ENCODE peak calls at places on chromosomes 16 and 17, in six cellular contexts. W, M, Z, R, J and S are unnamed samples.
A peak's percentile ranks its signal among the peaks of the same experiment; 100 is the strongest.

GRCh38 chr17:77331161-77331864 is 190.5 kb downstream of the SEC14L1 start:
- DNase-seq in W (peak; percentile 90), J (peak; percentile 85), R (peak; percentile 80), M (peak; percentile 93), Z (peak; percentile 96), S (peak; percentile 89)

GRCh38 chr16:23324727-23325126 is 22.6 kb downstream of the SCNN1B start:
- DNase-seq in W (no peak), J (no peak), M (peak; percentile 28), Z (no peak), R (no peak), S (peak; percentile 95)

GRCh38 chr17:68424861-68425260 is 32.4 kb downstream of the WIPI1 start:
- DNase-seq in Z (no peak), W (no peak), R (peak; percentile 65), J (no peak), M (no peak), S (no peak)

GRCh38 chr16:1485847-1486496 is 2.8 kb downstream of the PTX4 start:
- DNase-seq in W (no peak), J (no peak), R (no peak), Z (no peak), M (no peak), S (no peak)

GRCh38 chr16:85365120-85365519 is 248.0 kb upstream of the GSE1 start:
- DNase-seq in J (no peak), R (peak; percentile 30), M (no peak), Z (no peak), W (no peak), S (peak; percentile 49)

GRCh38 chr17:70138309-70138865 is 30.9 kb upstream of the KCNJ2 start:
- DNase-seq in W (peak; percentile 14), R (no peak), Z (no peak), M (no peak), J (no peak), S (no peak)

GRCh38 chr17:42058018-42058417 is 7.6 kb upstream of the C17orf113 start:
- DNase-seq in M (no peak), R (no peak), J (no peak), Z (no peak), W (no peak), S (no peak)

GRCh38 chr17:81417049-81417878 is 22.0 kb downstream of the BAHCC1 start:
- DNase-seq in Z (no peak), J (no peak), W (no peak), R (no peak), M (peak; percentile 65), S (peak; percentile 58)

GRCh38 chr17:77453613-77454559 is 313.1 kb downstream of the SEC14L1 start:
- DNase-seq in Z (no peak), W (no peak), M (no peak), R (peak; percentile 86), J (peak; percentile 70), S (peak; percentile 81)

GRCh38 chr16:83098536-83098935 is 471.8 kb downstream of the CDH13 start:
- DNase-seq in R (no peak), Z (no peak), W (no peak), M (no peak), J (no peak), S (peak; percentile 11)

GRCh38 chr17:38942641-38943040 is 17.2 kb downstream of the LASP1NB start:
- DNase-seq in Z (no peak), M (no peak), J (no peak), R (no peak), W (no peak), S (no peak)

GRCh38 chr17:82838386-82839063 is 1.3 kb downstream of the ZNF750 start:
- DNase-seq in M (peak; percentile 44), J (no peak), R (peak; percentile 83), W (peak; percentile 64), Z (peak; percentile 88), S (peak; percentile 78)

GRCh38 chr17:28711723-28712036 is at the start of gene PROCA1:
- DNase-seq in R (no peak), Z (no peak), W (no peak), M (no peak), J (peak; percentile 59), S (no peak)

GRCh38 chr16:66741131-66741900 is 10.1 kb downstream of the DYNC1LI2 start:
- DNase-seq in W (peak; percentile 93), R (peak; percentile 79), Z (peak; percentile 93), M (peak; percentile 94), J (no peak), S (peak; percentile 91)

GRCh38 chr16:66740533-66740932 is 10.9 kb downstream of the DYNC1LI2 start:
- DNase-seq in W (peak; percentile 42), R (peak; percentile 63), Z (no peak), M (no peak), J (no peak), S (no peak)

GRCh38 chr17:27951872-27952271 is 58.7 kb upstream of the LYRM9 start:
- DNase-seq in J (no peak), W (no peak), R (no peak), Z (no peak), M (no peak), S (no peak)

GRCh38 chr17:80168371-80168770 is 1.5 kb upstream of the CARD14 start:
- DNase-seq in Z (no peak), M (no peak), W (peak; percentile 32), R (no peak), J (no peak), S (no peak)

GRCh38 chr16:67000384-67001158 is 12.2 kb downstream of the CES4A start:
- DNase-seq in Z (peak; percentile 73), J (peak; percentile 86), W (peak; percentile 22), R (peak; percentile 40), M (peak; percentile 61), S (peak; percentile 27)

DNA sequence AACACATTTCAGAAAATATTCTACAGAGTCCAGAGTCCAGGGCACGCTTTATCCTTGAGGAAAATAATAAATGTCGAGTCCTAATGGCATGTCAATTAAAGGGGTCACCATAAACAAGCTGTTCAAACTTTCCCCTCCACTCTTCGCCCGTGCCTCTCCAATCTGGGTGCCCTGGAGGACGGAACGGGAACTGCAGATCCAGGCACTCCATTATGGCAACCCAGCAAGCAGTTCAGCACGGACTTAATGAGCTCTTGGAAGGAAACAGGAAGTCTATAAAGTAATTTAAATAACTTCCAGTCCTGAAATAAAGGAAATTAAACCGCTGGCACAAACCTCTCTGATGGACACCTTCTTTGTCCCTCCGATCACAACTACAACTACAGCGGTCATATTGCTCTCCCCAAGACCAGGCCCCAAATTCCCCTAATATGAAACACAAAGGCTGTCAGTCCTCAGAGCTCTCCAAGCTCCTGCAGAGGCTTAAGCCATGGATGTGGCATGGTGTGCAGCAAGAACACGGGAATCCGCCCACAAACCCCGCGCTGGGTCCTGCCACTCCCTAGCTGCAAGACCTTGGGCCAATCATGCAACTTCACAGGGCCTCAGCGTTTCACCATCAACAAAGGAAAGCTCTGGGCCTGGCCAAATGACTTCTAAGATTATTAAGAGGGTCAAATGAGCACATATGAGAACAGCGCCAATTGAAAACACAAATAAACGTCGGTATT is 52.6 kb downstream of the ZFHX3 start:
- DNase-seq in R (no peak), Z (no peak), M (no peak), W (no peak), J (no peak), S (no peak)
- TF ChIP-seq CTCF in R (peak; percentile 42), Z (peak; percentile 30), M (no peak), W (peak; percentile 46), J (peak; percentile 20), S (peak; percentile 26)

GRCh38 chr16:24805484-24805883 is 40.3 kb upstream of the SLC5A11 start:
- DNase-seq in R (no peak), J (no peak), M (no peak), W (no peak), Z (no peak), S (no peak)

GRCh38 chr16:24801761-24802302 is 43.9 kb upstream of the SLC5A11 start:
- DNase-seq in J (no peak), R (no peak), M (no peak), W (peak; percentile 19), Z (no peak), S (no peak)

DNA sequence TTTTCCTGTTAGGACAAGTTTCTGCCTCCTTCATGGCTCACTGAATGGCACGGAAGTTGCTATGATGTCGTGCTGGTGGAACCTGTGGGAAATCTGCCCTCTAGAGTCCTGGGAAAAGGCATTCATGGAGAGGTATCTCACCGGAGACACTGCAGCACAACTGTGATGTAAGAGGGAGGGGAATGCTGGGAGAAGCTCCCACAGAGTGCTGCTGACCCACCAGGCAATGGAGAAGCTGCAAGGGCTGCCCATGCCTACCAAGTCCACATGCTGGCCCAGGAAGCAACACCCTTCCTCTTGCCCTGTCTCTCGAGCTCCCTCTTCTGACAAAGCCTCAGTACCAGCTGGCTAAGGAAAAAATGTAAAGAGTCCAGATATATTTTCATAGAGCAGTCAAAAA is 45.2 kb upstream of the SLC5A11 start:
- DNase-seq in J (no peak), Z (no peak), W (peak; percentile 52), M (no peak), R (peak; percentile 89), S (peak; percentile 51)
- TF ChIP-seq CTCF in J (no peak), Z (no peak), W (peak; percentile 39), M (no peak), R (peak; percentile 64), S (peak; percentile 53)

DNA sequence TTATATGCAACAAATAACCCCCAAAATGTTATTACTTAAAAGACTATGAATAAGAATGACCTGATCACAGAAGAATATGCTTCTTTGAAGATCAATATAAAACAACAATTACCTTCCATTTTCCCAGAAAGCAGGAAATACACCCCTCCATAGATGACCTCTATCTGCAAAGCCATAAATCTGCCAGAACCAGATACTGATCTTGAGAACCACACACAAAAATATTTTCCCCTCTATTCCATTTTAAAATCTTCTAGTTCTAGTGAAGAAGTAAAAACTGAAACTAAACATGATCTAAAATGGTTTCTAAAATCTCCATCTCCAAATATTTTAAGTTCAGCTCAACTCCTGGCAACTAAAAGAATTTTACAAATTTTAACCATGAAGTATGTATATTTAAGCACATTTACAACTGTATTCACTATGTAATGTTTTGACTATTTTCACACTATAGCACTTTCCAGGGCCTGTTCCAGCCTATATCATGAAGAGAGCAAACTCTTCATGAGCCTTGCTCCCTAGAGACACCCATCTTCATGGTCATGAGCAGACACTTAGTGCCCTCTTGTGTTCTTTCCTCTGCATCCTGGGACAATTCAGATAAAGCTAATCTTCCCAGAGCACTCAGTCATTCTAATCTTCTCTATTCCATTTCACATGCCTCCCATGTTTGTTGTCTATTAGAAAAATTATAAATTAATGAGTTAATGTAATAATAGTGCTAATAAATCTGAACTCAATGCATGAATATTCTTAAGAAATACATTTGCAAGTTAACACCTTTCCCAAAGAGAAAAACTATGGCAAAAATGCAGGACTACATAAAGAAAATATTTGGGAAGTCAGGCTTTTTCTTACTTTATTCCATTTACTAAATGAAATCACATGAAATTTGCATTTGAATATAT is 87.0 kb downstream of the HELZ start:
- DNase-seq in R (peak; percentile 13), M (no peak), W (peak; percentile 63), J (peak; percentile 19), Z (no peak), S (peak; percentile 40)
- TF ChIP-seq CTCF in R (peak; percentile 28), M (no peak), W (peak; percentile 35), J (no peak), Z (peak; percentile 45), S (no peak)

DNA sequence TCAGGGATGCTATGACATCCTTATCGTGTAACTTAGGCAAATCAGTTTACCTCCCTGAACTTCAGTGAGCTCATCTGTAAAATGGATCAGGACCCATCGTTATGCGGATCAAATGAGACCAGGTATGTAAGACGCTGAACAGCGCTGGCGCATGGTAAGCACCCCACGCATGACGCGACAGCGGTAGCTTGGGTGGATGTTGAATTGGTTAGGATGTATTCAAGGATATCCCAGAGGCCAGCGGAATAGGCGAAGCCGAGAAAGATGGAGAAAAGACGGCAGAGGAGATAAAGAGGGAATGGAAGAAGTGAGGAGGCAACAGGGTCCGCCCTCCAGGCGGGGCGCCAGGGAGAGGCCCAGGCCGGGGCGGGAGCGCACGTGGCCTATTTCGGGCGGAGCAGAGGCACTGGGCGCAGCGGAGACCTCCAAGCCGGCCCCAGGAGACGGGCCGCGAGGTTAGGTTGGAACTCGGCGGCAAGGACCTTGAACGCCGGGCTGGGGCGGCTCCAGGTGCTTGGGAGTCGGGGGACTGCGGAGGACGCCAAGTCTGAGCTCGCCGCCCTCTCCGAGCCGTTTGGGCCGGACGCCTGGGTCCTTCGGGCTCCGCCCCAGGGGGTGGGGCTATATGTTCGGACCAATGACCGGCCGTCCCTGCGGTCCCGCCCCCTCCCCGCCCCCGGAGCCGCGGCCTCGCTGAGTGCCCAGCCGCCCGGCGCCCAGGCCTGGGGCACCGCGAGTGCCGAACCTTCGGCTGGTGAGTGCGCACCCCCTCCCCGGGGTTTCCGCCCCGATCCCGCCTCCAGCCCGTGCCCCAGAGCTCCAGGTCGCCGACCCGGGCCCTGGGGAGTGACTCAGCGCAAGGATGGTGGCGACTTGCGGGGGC is at the start of gene ZNF771:
- DNase-seq in J (peak; percentile 96), Z (peak; percentile 97), M (peak; percentile 94), R (peak; percentile 89), W (peak; percentile 86), S (peak; percentile 93)
- TF ChIP-seq CTCF in J (no peak), Z (no peak), M (no peak), R (no peak), W (no peak), S (no peak)